ENCODE peak calls at places on chromosomes 6 and 20, in four cellular contexts. M is COLO829, T is endothelial cell, Z is body of pancreas. B is an unnamed sample.

GRCh38 chr6:165834613-165835259 is 171.7 kb upstream of the PDE10A start:
- DNase-seq in M (peak), T (no peak), Z (peak), B (no peak)

GRCh38 chr20:38973546-38974120 is 11.5 kb downstream of the DHX35 start:
- DNase-seq in M (no peak), T (no peak), Z (peak), B (no peak)

GRCh38 chr6:43798688-43799444 is 28.9 kb downstream of the VEGFA start:
- DNase-seq in M (peak), T (no peak), Z (peak), B (no peak)

GRCh38 chr6:138310294-138310693 is 67.4 kb upstream of the SMIM28 start:
- DNase-seq in M (no peak), T (no peak), Z (no peak), B (no peak)

GRCh38 chr6:81446509-81446908 is 306.0 kb downstream of the TENT5A start:
- DNase-seq in M (no peak), T (no peak), Z (no peak), B (no peak)

GRCh38 chr20:59526242-59527225 is 77.8 kb upstream of the PHACTR3 start:
- DNase-seq in M (no peak), T (no peak), Z (no peak), B (no peak)

GRCh38 chr20:41006936-41007871 is 21.4 kb upstream of the TOP1 start:
- DNase-seq in M (no peak), T (no peak), Z (no peak), B (no peak)

GRCh38 chr6:23036401-23036983 is 467.1 kb downstream of the HDGFL1 start:
- DNase-seq in M (peak), T (no peak), Z (no peak), B (no peak)

GRCh38 chr6:2439632-2440031 is 194.2 kb upstream of the GMDS start:
- DNase-seq in M (no peak), T (no peak), Z (no peak), B (no peak)

GRCh38 chr6:39084506-39084905 is 30.5 kb downstream of the SAYSD1 start:
- DNase-seq in M (no peak), T (no peak), Z (no peak), B (no peak)

GRCh38 chr20:3330046-3330741 is 77.3 kb downstream of the DNAAF9 start:
- DNase-seq in M (no peak), T (no peak), Z (no peak), B (no peak)

GRCh38 chr6:37004044-37004984 is 1.1 kb upstream of the FGD2 start:
- DNase-seq in M (no peak), T (no peak), Z (no peak), B (no peak)

GRCh38 chr20:4067600-4068261 is 52.4 kb upstream of the RNF24 start:
- DNase-seq in M (no peak), T (no peak), Z (no peak), B (no peak)

GRCh38 chr20:57990396-57990987 is 238.0 kb downstream of the ANKRD60 start:
- DNase-seq in M (no peak), T (no peak), Z (no peak), B (no peak)

GRCh38 chr6:142568857-142569597 is 267.2 kb downstream of the ADGRG6 start:
- DNase-seq in M (no peak), T (no peak), Z (no peak), B (no peak)

GRCh38 chr6:122122686-122123085 is 276.8 kb upstream of the HSF2 start:
- DNase-seq in M (no peak), T (no peak), Z (no peak), B (no peak)

GRCh38 chr6:26116267-26116666 is 29.0 kb downstream of the HFE start:
- DNase-seq in M (no peak), T (no peak), Z (no peak), B (no peak)

GRCh38 chr6:31558631-31559500 is 11.5 kb downstream of the NFKBIL1 start:
- DNase-seq in M (no peak), T (no peak), Z (no peak), B (peak)

GRCh38 chr20:3672864-3673550 is 8.8 kb downstream of the ADAM33 start:
- DNase-seq in M (no peak), T (no peak), Z (no peak), B (no peak)

GRCh38 chr6:36913082-36913481 is 27.3 kb downstream of the C6orf89 start:
- DNase-seq in M (no peak), T (no peak), Z (no peak), B (no peak)

GRCh38 chr20:35334511-35335101 is 42.4 kb upstream of the FAM83C start:
- DNase-seq in M (no peak), T (no peak), Z (no peak), B (no peak)

GRCh38 chr6:11172501-11173337 is 59.7 kb downstream of the NEDD9 start:
- DNase-seq in M (peak), T (peak), Z (peak), B (no peak)

GRCh38 chr6:83160167-83160566 is 32.9 kb downstream of the PGM3 start:
- DNase-seq in M (no peak), T (no peak), Z (no peak), B (no peak)

GRCh38 chr6:124977067-124977908 is 15.1 kb downstream of the RNF217 start:
- DNase-seq in M (no peak), T (no peak), Z (no peak), B (no peak)

GRCh38 chr6:2765896-2766766 is 938 bp downstream of the WRNIP1 start:
- DNase-seq in M (no peak), T (peak), Z (peak), B (peak)

GRCh38 chr20:4090756-4091331 is 75.5 kb upstream of the RNF24 start:
- DNase-seq in M (peak), T (no peak), Z (no peak), B (no peak)

GRCh38 chr6:84280030-84280429 is 52.6 kb upstream of the CEP162 start:
- DNase-seq in M (no peak), T (no peak), Z (no peak), B (no peak)

GRCh38 chr20:59221881-59222238 is 58.2 kb downstream of the ZNF831 start:
- DNase-seq in M (no peak), T (no peak), Z (no peak), B (no peak)

GRCh38 chr6:38871745-38872568 is 156.8 kb downstream of the DNAH8 start:
- DNase-seq in M (peak), T (peak), Z (peak), B (no peak)

GRCh38 chr6:3746119-3746691 is 5.3 kb downstream of the PXDC1 start:
- DNase-seq in M (no peak), T (no peak), Z (no peak), B (no peak)

GRCh38 chr20:25148181-25148981 is 47.1 kb upstream of the ENTPD6 start:
- DNase-seq in M (no peak), T (no peak), Z (peak), B (no peak)

GRCh38 chr6:136208783-136209182 is 41.3 kb downstream of the MTFR2 start:
- DNase-seq in M (no peak), T (no peak), Z (no peak), B (no peak)

GRCh38 chr6:18154507-18155272 is at the start of gene TPMT:
- DNase-seq in M (no peak), T (peak), Z (peak), B (no peak)

GRCh38 chr6:30272032-30272431 is 54.7 kb upstream of the TRIM39 start:
- DNase-seq in M (no peak), T (no peak), Z (no peak), B (no peak)

GRCh38 chr6:39225946-39226437 is 3.3 kb downstream of the KCNK5 start:
- DNase-seq in M (no peak), T (no peak), Z (no peak), B (no peak)

GRCh38 chr6:34386316-34387137 is 5.9 kb downstream of the NUDT3 start:
- DNase-seq in M (peak), T (no peak), Z (no peak), B (no peak)

GRCh38 chr6:69917834-69918233 is 51.5 kb downstream of the COL19A1 start:
- DNase-seq in M (peak), T (no peak), Z (no peak), B (no peak)